ENCODE peak calls at places on chromosomes 13 and 19, in six cellular contexts. P is IMR-90, H is A549, V is HepG2, G is K562, O is GM12878. N is an unnamed sample.
A peak's percentile ranks its signal among the peaks of the same experiment; 100 is the strongest.

GRCh38 chr19:1253514-1254080 is 5.2 kb downstream of the MIDN start:
- DNase-seq in H (peak; percentile 79), P (peak; percentile 88), O (no peak), G (no peak), V (peak; percentile 85), N (no peak)

GRCh38 chr19:4742717-4743646 is 19.3 kb upstream of the DPP9 start:
- DNase-seq in V (no peak), G (no peak), P (no peak), H (no peak), O (no peak), N (no peak)

GRCh38 chr13:67341406-67341805 is 111.3 kb upstream of the PCDH9 start:
- DNase-seq in V (no peak), P (peak; percentile 53), H (no peak), O (no peak), G (no peak), N (no peak)

GRCh38 chr13:73677041-73677589 is 457.1 kb downstream of the KLF12 start:
- DNase-seq in V (no peak), P (peak; percentile 71), G (no peak), H (peak; percentile 65), O (no peak), N (no peak)

GRCh38 chr19:4208385-4209094 is 20.8 kb upstream of the EBI3 start:
- DNase-seq in O (no peak), H (peak; percentile 62), V (peak; percentile 52), P (peak; percentile 43), G (no peak), N (no peak)

GRCh38 chr19:23698711-23699520 is 11.9 kb upstream of the ZNF675 start:
- DNase-seq in G (peak; percentile 26), O (no peak), V (no peak), P (no peak), H (no peak), N (no peak)

GRCh38 chr19:2371656-2372055 is 11.6 kb downstream of the TMPRSS9 start:
- DNase-seq in V (no peak), G (no peak), H (no peak), P (peak; percentile 60), O (no peak), N (no peak)

GRCh38 chr19:51552996-51553725 is 17.9 kb upstream of the ZNF175 start:
- DNase-seq in H (peak; percentile 29), O (no peak), P (peak; percentile 47), V (peak; percentile 39), G (peak; percentile 85), N (peak; percentile 67)

GRCh38 chr13:57627663-57628062 is 3.9 kb upstream of the PCDH17 start:
- DNase-seq in O (no peak), G (peak; percentile 15), P (peak; percentile 2), H (peak; percentile 20), V (no peak), N (peak; percentile 7)

GRCh38 chr13:114339779-114340534 is 25.7 kb downstream of the CHAMP1 start:
- DNase-seq in P (peak; percentile 30), V (peak; percentile 22), G (no peak), O (no peak), H (peak; percentile 59), N (no peak)

GRCh38 chr19:11151181-11151580 is 4.4 kb downstream of the SPC24 start:
- DNase-seq in H (no peak), O (no peak), P (no peak), V (no peak), G (no peak), N (no peak)

GRCh38 chr19:54294539-54294938 is 13.6 kb upstream of the LILRB2 start:
- DNase-seq in V (no peak), G (no peak), H (no peak), O (no peak), P (no peak), N (no peak)

GRCh38 chr19:46481187-46481586 is 9.8 kb upstream of the PNMA8A start:
- DNase-seq in G (no peak), P (peak; percentile 55), O (no peak), V (no peak), H (no peak), N (no peak)

GRCh38 chr19:14480695-14481069 is 5.5 kb upstream of the PTGER1 start:
- DNase-seq in O (no peak), H (no peak), P (peak; percentile 85), G (no peak), V (no peak), N (no peak)

GRCh38 chr19:11325544-11325943 is 13.9 kb downstream of the RAB3D start:
- DNase-seq in P (no peak), H (no peak), O (no peak), G (no peak), V (no peak), N (no peak)

GRCh38 chr19:8630796-8631424 is 477 bp downstream of the NFILZ start:
- DNase-seq in V (no peak), G (no peak), P (no peak), H (no peak), O (no peak), N (no peak)
- TF ChIP-seq BHLHE40 in V (no peak), G (no peak), P (no peak), H (no peak), O (no peak), N (no peak)

GRCh38 chr19:41807176-41807575 is 10.8 kb downstream of the CEACAM3 start:
- DNase-seq in V (no peak), O (no peak), G (no peak), P (no peak), H (no peak), N (no peak)

GRCh38 chr19:41810301-41810700 is 13.9 kb downstream of the CEACAM3 start:
- DNase-seq in G (no peak), H (no peak), V (no peak), P (no peak), O (no peak), N (no peak)

GRCh38 chr19:41811036-41811435 is 14.6 kb downstream of the CEACAM3 start:
- DNase-seq in G (no peak), O (no peak), V (no peak), P (no peak), H (no peak), N (no peak)

GRCh38 chr19:41811981-41812380 is 15.6 kb downstream of the CEACAM3 start:
- DNase-seq in P (no peak), V (no peak), H (no peak), G (no peak), O (no peak), N (no peak)

GRCh38 chr19:41808663-41809566 is 12.5 kb downstream of the CEACAM3 start:
- DNase-seq in O (no peak), H (no peak), V (no peak), P (no peak), G (no peak), N (no peak)
- TF ChIP-seq BHLHE40 in O (no peak), H (no peak), V (no peak), P (no peak), G (no peak), N (no peak)

DNA sequence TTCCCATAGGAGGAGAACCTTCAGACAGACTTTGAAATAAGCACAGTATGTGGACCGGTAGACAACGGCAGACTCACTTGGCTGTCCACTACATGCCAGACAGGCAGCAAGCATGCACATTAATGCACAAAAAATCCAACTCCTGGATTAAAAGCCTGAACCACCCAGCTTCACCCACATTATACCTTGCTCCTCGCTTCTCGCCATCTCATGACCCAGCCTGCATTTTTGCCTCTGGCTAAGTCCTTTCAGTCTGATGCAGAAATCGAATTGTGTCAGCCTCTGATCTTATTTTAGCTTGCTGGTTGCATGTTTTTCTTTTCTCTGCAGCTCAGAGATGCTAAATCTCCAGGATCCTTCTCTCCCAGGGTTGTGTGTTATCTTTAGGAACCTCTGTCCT is 358.7 kb downstream of the RFC3 start:
- DNase-seq in G (no peak), O (no peak), P (no peak), V (no peak), H (no peak), N (no peak)
- TF ChIP-seq BHLHE40 in G (no peak), O (no peak), P (no peak), V (no peak), H (no peak), N (no peak)

GRCh38 chr13:68940049-68940448 is 1167.6 kb upstream of the ATXN8OS start:
- DNase-seq in V (no peak), O (no peak), H (no peak), G (no peak), P (no peak), N (no peak)
- TF ChIP-seq BHLHE40 in V (no peak), O (no peak), H (no peak), G (no peak), P (no peak), N (no peak)

DNA sequence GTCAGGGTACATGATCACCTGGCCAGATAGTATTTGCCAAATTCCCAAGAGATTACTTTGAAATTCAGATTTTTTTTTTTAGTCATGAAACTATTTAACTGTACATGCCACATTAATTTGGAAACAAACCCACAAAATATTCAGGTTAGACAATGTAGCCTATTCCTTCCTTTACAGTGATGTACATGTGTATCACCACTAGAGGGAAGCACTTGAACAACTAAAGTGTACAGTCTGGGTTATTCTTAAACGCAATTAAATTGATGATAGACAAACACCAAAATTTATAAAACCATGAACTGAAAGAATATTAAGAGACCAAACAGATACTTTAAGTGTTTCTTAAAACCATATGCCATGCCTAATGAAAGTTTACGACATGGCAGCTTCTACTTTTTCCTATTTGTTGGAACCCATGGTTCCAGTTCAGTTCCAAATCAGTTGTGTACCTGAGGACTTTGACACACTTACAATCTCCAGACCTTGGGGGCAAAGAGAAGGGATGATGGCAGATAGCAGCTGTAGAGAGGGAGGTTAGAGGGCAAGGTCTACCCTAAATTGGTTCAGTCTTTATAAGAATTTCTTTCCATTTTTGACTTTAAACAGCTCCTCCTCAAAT is 52.8 kb downstream of the TNFSF13B start:
- DNase-seq in O (peak; percentile 9), H (peak; percentile 27), P (peak; percentile 52), G (peak; percentile 10), V (peak; percentile 23), N (peak; percentile 6)
- TF ChIP-seq BHLHE40 in O (no peak), H (no peak), P (no peak), G (no peak), V (no peak), N (no peak)

GRCh38 chr19:39448271-39448670 is 2.9 kb downstream of the SUPT5H start:
- DNase-seq in P (peak; percentile 51), H (no peak), O (no peak), G (no peak), V (no peak), N (no peak)
- TF ChIP-seq BHLHE40 in P (no peak), H (no peak), O (no peak), G (no peak), V (no peak), N (no peak)

N was measured in HEK293T.